ENCODE peak calls at places on chromosome 16, in six cellular contexts. P is heart left ventricle, O is breast epithelium, Q is adrenal gland, A is transverse colon, M is HCT116. R is an unnamed sample.

GRCh38 chr16:82880361-82880760 is 253.6 kb downstream of the CDH13 start:
- DNase-seq in P (no peak), O (no peak), Q (no peak), A (no peak), M (no peak), R (no peak)

GRCh38 chr16:72198021-72198420 is 26.1 kb upstream of the PMFBP1 start:
- DNase-seq in P (no peak), O (no peak), Q (peak), A (no peak), M (no peak), R (peak)

GRCh38 chr16:10169031-10169430 is 13.2 kb downstream of the GRIN2A start:
- DNase-seq in P (no peak), O (no peak), Q (no peak), A (no peak), M (no peak), R (no peak)

GRCh38 chr16:76577003-76577402 is 299.8 kb downstream of the CNTNAP4 start:
- DNase-seq in P (no peak), O (no peak), Q (no peak), A (no peak), M (no peak), R (no peak)

GRCh38 chr16:12470311-12471229 is 333.1 kb downstream of the CPPED1 start:
- DNase-seq in P (peak), O (no peak), Q (peak), A (no peak), M (no peak), R (no peak)

GRCh38 chr16:85573696-85574641 is 39.2 kb upstream of the GSE1 start:
- DNase-seq in P (peak), O (no peak), Q (peak), A (no peak), M (no peak), R (no peak)

GRCh38 chr16:4203748-4204147 is 38.1 kb downstream of the SRL start:
- DNase-seq in P (peak), O (no peak), Q (no peak), A (no peak), M (no peak), R (no peak)

GRCh38 chr16:54280751-54281150 is 5.8 kb downstream of the IRX3 start:
- DNase-seq in P (no peak), O (no peak), Q (no peak), A (no peak), M (peak), R (no peak)

GRCh38 chr16:85754403-85754802 is 3.5 kb upstream of the C16orf74 start:
- DNase-seq in P (no peak), O (no peak), Q (no peak), A (no peak), M (no peak), R (no peak)

GRCh38 chr16:15876503-15876902 is 11.9 kb downstream of the CEP20 start:
- DNase-seq in P (no peak), O (no peak), Q (no peak), A (no peak), M (no peak), R (no peak)

GRCh38 chr16:49373504-49373903 is at the start of gene C16orf78:
- DNase-seq in P (no peak), O (no peak), Q (no peak), A (no peak), M (no peak), R (no peak)

GRCh38 chr16:25978227-25978626 is 286.5 kb downstream of the HS3ST4 start:
- DNase-seq in P (no peak), O (no peak), Q (peak), A (no peak), M (no peak), R (no peak)

GRCh38 chr16:76226011-76226410 is 51.2 kb upstream of the CNTNAP4 start:
- DNase-seq in P (no peak), O (no peak), Q (no peak), A (no peak), M (no peak), R (no peak)

GRCh38 chr16:24139282-24139681 is 116.9 kb upstream of the CACNG3 start:
- DNase-seq in P (no peak), O (no peak), Q (no peak), A (no peak), M (no peak), R (no peak)

GRCh38 chr16:53220585-53220984 is 165.8 kb downstream of the CHD9 start:
- DNase-seq in P (no peak), O (no peak), Q (peak), A (no peak), M (no peak), R (no peak)

GRCh38 chr16:64051826-64052225 is 1070.0 kb downstream of the CDH11 start:
- DNase-seq in P (no peak), O (no peak), Q (no peak), A (no peak), M (no peak), R (no peak)

GRCh38 chr16:24646646-24646995 is 82.8 kb upstream of the TNRC6A start:
- DNase-seq in P (no peak), O (no peak), Q (no peak), A (no peak), M (no peak), R (no peak)

GRCh38 chr16:87310610-87311009 is 6.6 kb downstream of the C16orf95 start:
- DNase-seq in P (no peak), O (no peak), Q (no peak), A (no peak), M (no peak), R (no peak)

GRCh38 chr16:79402356-79402755 is 198.2 kb downstream of the MAF start:
- DNase-seq in P (no peak), O (no peak), Q (no peak), A (peak), M (no peak), R (peak)

GRCh38 chr16:66472961-66473610 is 46.0 kb downstream of the BEAN1 start:
- DNase-seq in P (no peak), O (no peak), Q (no peak), A (no peak), M (no peak), R (peak)

GRCh38 chr16:52546291-52546941 is 527 bp downstream of the TOX3 start:
- DNase-seq in P (no peak), O (no peak), Q (no peak), A (no peak), M (no peak), R (no peak)

GRCh38 chr16:13331918-13332317 is 430.5 kb downstream of the SHISA9 start:
- DNase-seq in P (no peak), O (no peak), Q (no peak), A (no peak), M (no peak), R (no peak)

GRCh38 chr16:47110939-47111338 is 32.8 kb downstream of the NETO2 start:
- DNase-seq in P (no peak), O (no peak), Q (no peak), A (no peak), M (no peak), R (no peak)

GRCh38 chr16:89031715-89032659 is 55.0 kb upstream of the CBFA2T3 start:
- DNase-seq in P (no peak), O (no peak), Q (peak), A (peak), M (no peak), R (peak)

GRCh38 chr16:53865492-53865863 is 161.5 kb downstream of the FTO start:
- DNase-seq in P (no peak), O (no peak), Q (peak), A (no peak), M (peak), R (no peak)

GRCh38 chr16:30927789-30928378 is 4.5 kb downstream of the FBXL19 start:
- DNase-seq in P (peak), O (no peak), Q (peak), A (peak), M (peak), R (peak)

GRCh38 chr16:53913920-53914319 is 210.0 kb downstream of the FTO start:
- DNase-seq in P (no peak), O (no peak), Q (peak), A (no peak), M (no peak), R (no peak)

GRCh38 chr16:22938647-22939046 is 124.7 kb downstream of the HS3ST2 start:
- DNase-seq in P (no peak), O (no peak), Q (no peak), A (no peak), M (no peak), R (no peak)

GRCh38 chr16:82995286-82995926 is 368.6 kb downstream of the CDH13 start:
- DNase-seq in P (no peak), O (no peak), Q (no peak), A (no peak), M (no peak), R (no peak)

GRCh38 chr16:75064403-75065148 is 52.0 kb downstream of the LDHD start:
- DNase-seq in P (no peak), O (no peak), Q (no peak), A (peak), M (no peak), R (no peak)

GRCh38 chr16:82580293-82580900 is 46.4 kb upstream of the CDH13 start:
- DNase-seq in P (no peak), O (no peak), Q (peak), A (no peak), M (peak), R (no peak)

GRCh38 chr16:65446441-65446840 is 324.6 kb upstream of the CDH11 start:
- DNase-seq in P (no peak), O (no peak), Q (no peak), A (no peak), M (no peak), R (no peak)

GRCh38 chr16:14501331-14502255 is 128.5 kb downstream of the PARN start:
- DNase-seq in P (peak), O (peak), Q (peak), A (peak), M (peak), R (peak)

GRCh38 chr16:31064882-31065461 is 9.1 kb downstream of the ZNF668 start:
- DNase-seq in P (peak), O (no peak), Q (peak), A (no peak), M (no peak), R (peak)

DNA sequence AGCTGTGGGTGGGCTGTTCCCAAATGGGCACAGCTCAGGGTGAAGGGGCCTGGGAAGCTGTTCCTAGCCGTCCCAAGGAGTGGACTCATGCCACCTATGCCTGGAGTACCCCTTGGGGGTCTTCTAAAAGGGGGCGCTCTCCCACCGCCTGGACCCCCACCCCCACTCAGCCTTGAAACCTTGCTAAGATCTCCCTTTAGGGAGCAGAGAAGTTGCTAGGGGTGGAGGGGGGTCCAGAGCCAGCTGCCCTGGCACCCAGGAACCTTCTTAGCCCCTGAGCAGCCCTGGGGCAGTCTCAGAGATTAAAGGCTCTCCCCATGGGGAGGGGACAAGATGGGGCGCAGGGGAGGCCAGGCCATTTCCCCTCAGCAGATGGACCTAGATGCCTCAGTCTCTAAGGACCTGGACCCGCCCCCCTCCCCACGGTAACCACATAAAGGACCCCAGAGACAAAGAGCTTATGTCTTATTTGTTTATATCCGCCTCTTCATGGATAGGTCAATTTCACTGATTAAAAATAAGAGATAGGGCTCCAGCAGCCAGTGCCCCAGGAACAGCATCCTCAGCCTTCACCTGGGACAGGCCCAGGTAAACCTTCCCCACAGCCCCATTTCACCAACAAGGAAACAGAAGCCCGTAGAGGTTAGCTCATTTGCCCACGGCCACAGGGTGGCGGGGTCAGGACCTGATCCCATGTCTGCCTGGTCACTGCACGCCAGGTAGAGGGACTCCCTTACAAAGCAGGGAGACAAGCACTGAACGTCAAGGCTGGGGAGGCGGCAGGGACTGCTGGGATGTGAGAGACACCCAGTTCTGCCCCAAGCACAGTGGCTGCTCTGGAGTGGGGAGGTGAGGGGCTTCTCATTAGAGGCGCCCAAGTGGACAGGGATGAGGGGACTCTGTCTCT is 3.4 kb downstream of the MTSS2 start:
- DNase-seq in P (peak), O (no peak), Q (no peak), A (no peak), M (no peak), R (no peak)
- TF ChIP-seq POLR2A in P (no peak), O (no peak), Q (no peak), A (no peak), M (no peak), R (no peak)

GRCh38 chr16:58222532-58223316 is 24.8 kb upstream of the CSNK2A2 start:
- DNase-seq in P (peak), O (no peak), Q (peak), A (no peak), M (peak), R (no peak)
- TF ChIP-seq POLR2A in P (no peak), O (no peak), Q (no peak), A (no peak), M (no peak), R (no peak)

DNA sequence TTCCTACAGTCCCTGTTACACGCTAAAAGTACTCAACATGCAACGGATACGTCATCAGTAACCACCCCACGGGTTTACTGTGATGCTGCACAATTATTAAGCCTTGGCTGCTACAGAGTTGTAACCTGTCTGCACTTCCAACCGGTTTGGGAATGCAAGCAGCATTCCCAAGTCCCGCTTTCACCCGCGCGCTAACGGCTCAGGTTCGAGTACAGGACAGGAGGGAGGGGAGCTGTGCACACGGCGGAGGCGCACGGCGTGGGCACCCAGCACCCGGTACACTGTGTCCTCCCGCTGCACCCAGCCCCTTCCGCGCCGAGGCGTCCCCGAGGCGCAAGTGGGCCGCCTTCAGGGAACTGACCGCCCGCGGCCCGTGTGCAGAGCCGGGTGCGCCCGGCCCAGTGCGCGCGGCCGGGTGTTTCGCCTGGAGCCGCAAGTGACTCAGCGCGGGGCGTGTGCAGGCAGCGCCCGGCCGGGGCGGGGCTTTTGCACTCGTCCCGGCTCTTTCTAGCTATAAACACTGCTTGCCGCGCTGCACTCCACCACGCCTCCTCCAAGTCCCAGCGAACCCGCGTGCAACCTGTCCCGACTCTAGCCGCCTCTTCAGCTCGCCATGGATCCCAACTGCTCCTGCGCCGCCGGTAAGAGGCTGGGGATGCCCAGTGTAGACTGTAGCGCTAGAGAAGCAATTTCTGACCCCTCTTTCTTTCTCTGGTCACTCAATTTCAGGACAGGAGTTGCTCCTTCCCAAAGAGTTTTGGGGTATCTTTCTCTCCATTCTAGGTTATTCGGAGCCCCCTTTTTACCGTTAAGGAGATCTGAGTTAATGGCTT is at the start of gene MT2A:
- DNase-seq in P (peak), O (peak), Q (peak), A (peak), M (peak), R (peak)
- TF ChIP-seq POLR2A in P (peak), O (peak), Q (peak), A (peak), M (peak), R (no peak)

GRCh38 chr16:73251608-73252007 is 203.7 kb upstream of the ZFHX3 start:
- DNase-seq in P (no peak), O (no peak), Q (no peak), A (no peak), M (no peak), R (no peak)
- TF ChIP-seq POLR2A in P (no peak), O (no peak), Q (no peak), A (no peak), M (no peak), R (no peak)

R was measured in lower leg skin.